ENCODE peak calls at places on chromosomes 7 and 10, in six cellular contexts. Z, C, H, L, K and P are unnamed samples.

GRCh38 chr7:129144095-129144833 is at the start of gene TSPAN33:
- DNase-seq in Z (peak; percentile 90), C (peak; percentile 80), H (peak; percentile 47), L (peak; percentile 94), K (peak; percentile 88), P (no peak)

GRCh38 chr7:130960208-130960988 is 226.4 kb upstream of the KLF14 start:
- DNase-seq in Z (no peak), C (no peak), H (peak; percentile 99), L (no peak), K (no peak), P (peak; percentile 99)

GRCh38 chr10:16566202-16566805 is 44.6 kb upstream of the C1QL3 start:
- DNase-seq in Z (no peak), C (no peak), H (no peak), L (no peak), K (no peak), P (no peak)

GRCh38 chr7:137423321-137423720 is 79.8 kb upstream of the PTN start:
- DNase-seq in Z (no peak), C (no peak), H (peak; percentile 70), L (no peak), K (no peak), P (no peak)

GRCh38 chr7:2172311-2173183 is 60.2 kb downstream of the MAD1L1 start:
- DNase-seq in Z (no peak), C (no peak), H (peak; percentile 84), L (no peak), K (no peak), P (no peak)

GRCh38 chr7:20268832-20269231 is 51.6 kb upstream of the MACC1 start:
- DNase-seq in Z (no peak), C (no peak), H (peak; percentile 63), L (no peak), K (no peak), P (no peak)

GRCh38 chr7:50369408-50370026 is 65.0 kb downstream of the IKZF1 start:
- DNase-seq in Z (no peak), C (no peak), H (no peak), L (no peak), K (no peak), P (no peak)

GRCh38 chr10:3486346-3487065 is 298.5 kb downstream of the KLF6 start:
- DNase-seq in Z (peak; percentile 68), C (peak; percentile 80), H (peak; percentile 67), L (peak; percentile 83), K (no peak), P (peak; percentile 93)

GRCh38 chr10:30219977-30220751 is 128.9 kb downstream of the MTPAP start:
- DNase-seq in Z (no peak), C (peak; percentile 47), H (peak; percentile 25), L (no peak), K (peak; percentile 26), P (peak; percentile 34)

GRCh38 chr10:113474756-113475155 is 78.1 kb upstream of the HABP2 start:
- DNase-seq in Z (no peak), C (no peak), H (no peak), L (no peak), K (no peak), P (no peak)

GRCh38 chr10:48480397-48481374 is 124.2 kb downstream of the ARHGAP22 start:
- DNase-seq in Z (no peak), C (no peak), H (no peak), L (no peak), K (no peak), P (no peak)

GRCh38 chr7:46558482-46559193 is 637.6 kb upstream of the IGFBP3 start:
- DNase-seq in Z (no peak), C (no peak), H (peak; percentile 79), L (no peak), K (no peak), P (peak; percentile 39)

GRCh38 chr7:44225566-44226395 is 25.0 kb downstream of the YKT6 start:
- DNase-seq in Z (no peak), C (no peak), H (no peak), L (peak; percentile 67), K (no peak), P (no peak)

GRCh38 chr7:100865971-100866720 is 1.0 kb upstream of the TRIP6 start:
- DNase-seq in Z (peak; percentile 68), C (peak; percentile 89), H (no peak), L (peak; percentile 92), K (peak; percentile 80), P (no peak)

GRCh38 chr10:64159910-64160872 is 639.0 kb downstream of the REEP3 start:
- DNase-seq in Z (no peak), C (no peak), H (no peak), L (no peak), K (no peak), P (no peak)

GRCh38 chr10:122052702-122053101 is 63.7 kb downstream of the TACC2 start:
- DNase-seq in Z (no peak), C (no peak), H (peak; percentile 74), L (no peak), K (no peak), P (no peak)

GRCh38 chr7:85685901-85686300 is 499.0 kb upstream of the SEMA3D start:
- DNase-seq in Z (no peak), C (no peak), H (no peak), L (no peak), K (no peak), P (no peak)

GRCh38 chr7:144513332-144513731 is 109.8 kb upstream of the NOBOX start:
- DNase-seq in Z (no peak), C (no peak), H (no peak), L (no peak), K (no peak), P (no peak)

GRCh38 chr7:157522189-157522588 is 185.4 kb downstream of the DNAJB6 start:
- DNase-seq in Z (no peak), C (no peak), H (no peak), L (no peak), K (no peak), P (no peak)

GRCh38 chr10:46035923-46036849 is 5.8 kb upstream of the NCOA4 start:
- DNase-seq in Z (no peak), C (no peak), H (no peak), L (no peak), K (no peak), P (no peak)
- TF ChIP-seq CTCF in Z (no peak), C (no peak), H (no peak), L (no peak), K (no peak), P (no peak)

DNA sequence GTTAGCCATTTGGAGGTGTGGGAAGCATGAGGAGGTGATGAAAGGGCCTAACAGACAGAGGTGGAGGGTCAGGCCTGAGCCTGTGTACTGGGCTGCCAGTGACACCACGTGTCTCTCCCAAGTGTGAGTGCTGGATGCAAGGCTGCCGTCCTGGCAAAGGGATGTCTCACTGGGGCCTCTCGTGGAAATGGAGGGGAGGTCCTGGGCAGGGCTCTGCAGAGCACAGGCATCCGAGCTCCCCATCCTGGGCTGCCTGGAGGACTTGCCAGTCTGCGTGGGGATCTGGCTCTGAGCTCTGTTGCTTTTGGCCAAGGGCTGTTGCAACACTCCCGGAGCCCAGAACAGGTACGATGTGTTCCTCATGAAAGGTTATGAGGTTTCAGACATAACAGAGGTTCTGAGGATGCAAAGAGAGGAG is 77.3 kb downstream of the GRK5 start:
- DNase-seq in Z (no peak), C (peak; percentile 30), H (no peak), L (no peak), K (peak; percentile 55), P (no peak)
- H3K4me3 ChIP-seq in Z (no peak overlapping the region), C (no peak overlapping the region), H (no peak overlapping the region), L (no peak overlapping the region), K (no peak overlapping the region), P (no peak overlapping the region)

GRCh38 chr10:71939304-71939703 is 24.9 kb upstream of the CHST3 start:
- DNase-seq in Z (no peak), C (peak; percentile 51), H (no peak), L (no peak), K (no peak), P (no peak)

GRCh38 chr10:71941318-71941717 is 22.9 kb upstream of the CHST3 start:
- DNase-seq in Z (no peak), C (no peak), H (no peak), L (no peak), K (no peak), P (no peak)

GRCh38 chr10:71939861-71940474 is 24.2 kb upstream of the CHST3 start:
- DNase-seq in Z (no peak), C (no peak), H (no peak), L (no peak), K (no peak), P (no peak)

GRCh38 chr10:71940752-71941151 is 23.4 kb upstream of the CHST3 start:
- DNase-seq in Z (no peak), C (no peak), H (no peak), L (no peak), K (no peak), P (no peak)

DNA sequence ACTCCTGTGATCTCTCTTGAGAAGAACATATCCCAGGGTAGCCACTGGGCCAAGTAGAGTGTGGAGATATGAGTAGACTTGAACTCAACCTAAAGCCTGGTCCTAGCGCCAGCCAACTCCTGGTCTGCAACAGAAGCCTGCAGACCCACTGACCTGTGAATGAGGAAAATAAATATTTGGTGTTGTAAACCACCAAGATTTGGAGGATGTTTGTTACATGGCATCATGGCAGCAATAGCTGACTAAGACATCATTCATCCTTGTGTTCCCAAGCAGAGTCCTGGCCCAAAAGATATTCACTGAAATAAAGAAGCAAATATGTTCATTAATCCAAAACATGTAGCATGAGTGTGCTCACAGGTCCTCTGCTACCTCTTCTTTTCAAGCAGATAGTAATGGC is 26.0 kb upstream of the CHST3 start:
- DNase-seq in Z (no peak), C (no peak), H (no peak), L (no peak), K (no peak), P (no peak)
- H3K27me3 ChIP-seq in Z (no peaks in the 10 kb centered on the region), C (no peaks in the 10 kb centered on the region), H (no peaks in the 10 kb centered on the region), L (no peaks in the 10 kb centered on the region), K (no peaks in the 10 kb centered on the region), P (no peaks in the 10 kb centered on the region)

DNA sequence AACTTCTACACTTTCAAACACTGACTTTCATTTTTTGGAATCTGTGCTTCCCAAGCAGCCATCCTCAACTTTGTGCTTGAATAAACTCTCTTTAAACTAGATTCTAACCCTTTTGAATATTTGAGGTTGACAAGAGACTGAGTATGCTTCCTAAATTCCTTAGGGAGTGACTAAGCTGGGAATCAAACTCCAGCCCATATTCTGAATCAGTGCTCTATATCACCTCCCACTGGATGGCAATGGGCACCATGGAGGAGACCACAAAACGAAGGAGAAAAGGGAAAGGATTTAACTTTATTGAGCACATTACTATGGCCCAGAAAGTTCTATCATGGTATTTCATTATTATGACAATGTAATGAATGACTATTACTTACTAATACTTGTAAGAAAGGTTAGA is 17.2 kb upstream of the SLC26A4 start:
- DNase-seq in Z (no peak), C (no peak), H (peak; percentile 70), L (no peak), K (no peak), P (no peak)
- TF ChIP-seq CTCF in Z (peak; percentile 30), C (no peak), H (peak; percentile 57), L (no peak), K (no peak), P (peak; percentile 37)

DNA sequence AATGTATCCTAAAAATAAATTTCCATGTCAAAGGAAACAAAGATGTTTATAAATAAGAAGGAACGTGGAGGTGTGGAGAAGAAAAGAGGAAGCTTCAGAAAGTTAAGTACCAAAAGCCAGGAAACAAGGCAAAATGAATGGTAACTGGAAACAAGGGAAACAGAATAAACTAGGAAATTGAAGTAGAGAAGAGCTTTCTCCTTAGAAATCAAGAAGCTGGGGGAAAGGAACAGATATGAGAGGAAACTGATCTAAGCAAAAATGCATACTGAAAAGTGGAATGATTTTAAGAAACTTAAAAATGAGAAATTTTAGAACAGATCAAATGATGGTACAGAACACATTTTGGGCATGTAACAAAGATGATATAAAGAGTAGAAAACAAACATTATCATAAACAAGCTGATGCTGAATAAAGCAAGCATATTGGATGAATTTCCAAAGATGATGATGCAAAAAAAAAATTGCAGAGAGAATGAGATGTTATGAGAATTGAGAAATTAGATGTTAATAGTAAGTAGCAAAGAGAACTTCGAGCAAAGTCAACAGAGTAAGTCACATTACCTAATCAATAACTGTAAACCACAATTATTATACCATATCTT is 1.9 kb downstream of the BRAF start:
- DNase-seq in Z (no peak), C (no peak), H (no peak), L (no peak), K (no peak), P (no peak)
- H3K4me3 ChIP-seq in Z (peak overlapping the region; percentile 94), C (peak overlapping the region; percentile 92), H (no peak overlapping the region), L (no peak overlapping the region), K (peak overlapping the region; percentile 93), P (no peak overlapping the region)